ENCODE peak calls at places on chromosomes 6 and 20, in six cellular contexts. C, J, T, U, I and N are unnamed samples.

GRCh38 chr6:66496659-66497058 is 789.6 kb upstream of the EYS start:
- DNase-seq in U (no peak), I (peak), J (peak), C (no peak), T (no peak), N (no peak)

GRCh38 chr20:52201395-52201794 is 9.8 kb upstream of the ZFP64 start:
- DNase-seq in U (no peak), I (no peak), C (no peak), T (no peak), J (no peak), N (no peak)

GRCh38 chr6:93416575-93417420 is 2.6 kb downstream of the EPHA7 start:
- DNase-seq in I (peak), J (peak), T (no peak), C (peak), U (no peak), N (no peak)

GRCh38 chr20:34578040-34578439 is 19.5 kb downstream of the MAP1LC3A start:
- DNase-seq in C (peak), J (no peak), U (no peak), I (no peak), T (no peak), N (peak)

GRCh38 chr6:75499640-75500039 is 6.0 kb upstream of the FILIP1 start:
- DNase-seq in U (no peak), I (peak), T (no peak), J (no peak), C (no peak), N (no peak)

GRCh38 chr6:95209007-95209406 is 368.3 kb upstream of the MANEA start:
- DNase-seq in U (no peak), I (no peak), J (no peak), C (no peak), T (no peak), N (no peak)

GRCh38 chr6:38262041-38262440 is 377.7 kb downstream of the BTBD9 start:
- DNase-seq in U (no peak), T (no peak), J (no peak), I (peak), C (no peak), N (no peak)

GRCh38 chr20:45779011-45779915 is 12.4 kb downstream of the WFDC3 start:
- DNase-seq in I (peak), U (peak), C (peak), J (no peak), T (no peak), N (peak)

GRCh38 chr6:105492706-105493673 is 90.1 kb upstream of the PREP start:
- DNase-seq in C (no peak), J (peak), T (no peak), I (peak), U (no peak), N (no peak)

GRCh38 chr6:108960601-108961000 is 112.4 kb downstream of the ARMC2 start:
- DNase-seq in T (no peak), I (peak), J (no peak), U (no peak), C (no peak), N (no peak)